ENCODE peak calls at places on chromosomes 16 and 17, in five cellular contexts. Y, F, X, O and B are unnamed samples.

GRCh38 chr17:51442112-51442865 is 181.9 kb downstream of the UTP18 start:
- DNase-seq in O (peak), X (no peak), F (no peak), Y (no peak), B (no peak)

GRCh38 chr16:24255446-24256352 is at the start of gene CACNG3:
- DNase-seq in X (peak), O (no peak), Y (peak), F (peak), B (peak)

GRCh38 chr16:80719573-80719972 is 84.8 kb downstream of the CDYL2 start:
- DNase-seq in F (no peak), X (no peak), O (no peak), Y (peak), B (no peak)

GRCh38 chr17:62592305-62593099 is 35.0 kb upstream of the MRC2 start:
- DNase-seq in O (no peak), F (no peak), X (no peak), Y (no peak), B (no peak)

GRCh38 chr16:78256686-78257375 is 157.4 kb downstream of the WWOX start:
- DNase-seq in O (no peak), F (no peak), Y (no peak), X (no peak), B (no peak)

GRCh38 chr16:79776243-79776884 is 175.8 kb upstream of the MAF start:
- DNase-seq in Y (no peak), X (no peak), O (no peak), F (no peak), B (peak)

GRCh38 chr16:70483426-70483825 is 29.0 kb downstream of the FCSK start:
- DNase-seq in F (no peak), O (no peak), Y (no peak), X (no peak), B (no peak)

GRCh38 chr16:72455743-72456659 is 284.0 kb upstream of the PMFBP1 start:
- DNase-seq in F (no peak), Y (no peak), O (no peak), X (no peak), B (peak)

GRCh38 chr17:74935585-74936469 is at the start of gene OTOP3:
- DNase-seq in O (peak), X (no peak), F (no peak), Y (no peak), B (no peak)

GRCh38 chr16:81866820-81867440 is 87.8 kb downstream of the PLCG2 start:
- DNase-seq in X (no peak), F (no peak), Y (no peak), O (no peak), B (peak)

GRCh38 chr17:15273141-15273793 is 8.1 kb upstream of the PMP22 start:
- DNase-seq in O (no peak), Y (no peak), F (no peak), X (no peak), B (no peak)

GRCh38 chr16:26595199-26595598 is 471.5 kb upstream of the C16orf82 start:
- DNase-seq in X (no peak), O (no peak), F (no peak), Y (no peak), B (no peak)

GRCh38 chr16:10828851-10829331 is 10.3 kb upstream of the TVP23A start:
- DNase-seq in F (peak), O (peak), X (no peak), Y (no peak), B (peak)

GRCh38 chr16:67386861-67387455 is 6.3 kb downstream of the TPPP3 start:
- DNase-seq in O (no peak), F (no peak), X (no peak), Y (no peak), B (no peak)

GRCh38 chr16:14309906-14310305 is 238.8 kb downstream of the MRTFB start:
- DNase-seq in O (no peak), X (no peak), Y (peak), F (no peak), B (no peak)

GRCh38 chr17:74779948-74780400 is 3.8 kb upstream of the NAT9 start:
- DNase-seq in O (no peak), Y (peak), X (peak), F (peak), B (no peak)

GRCh38 chr17:57243171-57243622 is 13.1 kb upstream of the MSI2 start:
- DNase-seq in O (peak), X (peak), Y (peak), F (peak), B (peak)

GRCh38 chr17:48646183-48647102 is 20.3 kb upstream of the HOXB9 start:
- DNase-seq in O (peak), Y (peak), X (no peak), F (no peak), B (no peak)

GRCh38 chr17:48484256-48484655 is 46.6 kb downstream of the HOXB1 start:
- DNase-seq in O (no peak), Y (no peak), X (no peak), F (no peak), B (no peak)

GRCh38 chr17:57277923-57278604 is 21.7 kb downstream of the MSI2 start:
- DNase-seq in Y (peak), X (no peak), O (no peak), F (no peak), B (no peak)

GRCh38 chr16:30054451-30054850 is 11.1 kb upstream of the ALDOA start:
- DNase-seq in O (no peak), X (no peak), F (no peak), Y (no peak), B (no peak)

GRCh38 chr17:68532826-68533225 is 20.6 kb downstream of the PRKAR1A start:
- DNase-seq in F (no peak), X (no peak), O (no peak), Y (no peak), B (no peak)

GRCh38 chr17:386145-386876 is 33.7 kb upstream of the RPH3AL start:
- DNase-seq in X (peak), Y (peak), O (peak), F (peak), B (peak)

GRCh38 chr17:16439867-16440351 is 24.5 kb downstream of the TRPV2 start:
- DNase-seq in Y (no peak), F (peak), O (no peak), X (no peak), B (peak)

GRCh38 chr17:77217136-77217535 is 76.4 kb downstream of the SEC14L1 start:
- DNase-seq in F (no peak), Y (no peak), O (no peak), X (no peak), B (no peak)

GRCh38 chr16:31130336-31130812 is 5.2 kb downstream of the PRSS8 start:
- DNase-seq in F (no peak), Y (no peak), X (no peak), O (no peak), B (peak)